ENCODE peak calls at places on chromosomes 5 and 9, in ten cellular contexts. E is sigmoid colon; L is PC-3; I is psoas muscle; G is left ventricle myocardium inferior; S is RWPE1; N is MM.1S; Z is neural progenitor cell; W is IMR-90; O is CD8-positive, alpha-beta T cell. U is an unnamed sample.

GRCh38 chr9:6575324-6575758 is 70.2 kb downstream of the GLDC start:
- DNase-seq in E (no peak), L (no peak), I (no peak), G (no peak), S (no peak), N (peak; percentile 87), Z (no peak), W (no peak), O (no peak), U (no peak)

GRCh38 chr5:172696171-172696849 is 55.2 kb downstream of the NEURL1B start:
- DNase-seq in E (no peak), L (no peak), I (peak; percentile 74), G (peak; percentile 77), S (no peak), N (no peak), Z (no peak), W (no peak), O (no peak), U (no peak)

GRCh38 chr9:128153117-128153946 is 4.1 kb downstream of the LCN2 start:
- DNase-seq in E (no peak), L (no peak), I (peak; percentile 50), G (no peak), S (no peak), N (no peak), Z (no peak), W (no peak), O (no peak), U (no peak)

GRCh38 chr9:37449877-37450632 is 15.2 kb downstream of the ZBTB5 start:
- DNase-seq in E (no peak), L (no peak), I (no peak), G (no peak), S (no peak), N (no peak), Z (peak; percentile 93), W (no peak), O (no peak), U (peak; percentile 51)

GRCh38 chr5:150122158-150122510 is 33.5 kb downstream of the PDGFRB start:
- DNase-seq in E (no peak), L (peak; percentile 31), I (no peak), G (no peak), S (peak; percentile 59), N (peak; percentile 48), Z (peak; percentile 61), W (no peak), O (no peak), U (no peak)

GRCh38 chr9:77756449-77756848 is 108.3 kb upstream of the GNA14 start:
- DNase-seq in E (no peak), L (peak; percentile 37), I (no peak), G (no peak), S (no peak), N (no peak), Z (no peak), W (peak; percentile 17), O (no peak), U (no peak)

GRCh38 chr9:137465000-137465769 is 6.1 kb upstream of the NSMF start:
- DNase-seq in E (no peak), L (no peak), I (peak; percentile 42), G (no peak), S (no peak), N (no peak), Z (no peak), W (no peak), O (no peak), U (no peak)

GRCh38 chr5:154696891-154697290 is 58.3 kb upstream of the LARP1 start:
- DNase-seq in E (no peak), L (no peak), I (no peak), G (no peak), S (no peak), N (no peak), Z (no peak), W (no peak), O (no peak), U (no peak)

GRCh38 chr9:104961238-104961637 is 33.3 kb upstream of the ABCA1 start:
- DNase-seq in E (no peak), L (peak; percentile 57), I (no peak), G (no peak), S (peak; percentile 97), N (peak; percentile 86), Z (no peak), W (peak; percentile 83), O (no peak), U (no peak)

GRCh38 chr9:132160802-132161742 is 786 bp upstream of the NTNG2 start:
- DNase-seq in E (no peak), L (peak; percentile 48), I (peak; percentile 52), G (no peak), S (peak; percentile 40), N (peak; percentile 47), Z (peak; percentile 76), W (peak; percentile 76), O (peak; percentile 47), U (no peak)

GRCh38 chr5:99285606-99286005 is 356.8 kb upstream of the CHD1 start:
- DNase-seq in E (no peak), L (no peak), I (no peak), G (no peak), S (no peak), N (no peak), Z (no peak), W (no peak), O (no peak), U (no peak)

GRCh38 chr9:98484218-98484617 is 224.5 kb downstream of the GABBR2 start:
- DNase-seq in E (no peak), L (no peak), I (no peak), G (no peak), S (no peak), N (no peak), Z (peak; percentile 22), W (peak; percentile 54), O (no peak), U (no peak)

GRCh38 chr5:116303340-116303739 is 218.5 kb downstream of the COMMD10 start:
- DNase-seq in E (no peak), L (no peak), I (no peak), G (no peak), S (no peak), N (no peak), Z (no peak), W (no peak), O (no peak), U (no peak)

GRCh38 chr5:74378464-74378863 is 262.1 kb downstream of the ENC1 start:
- DNase-seq in E (no peak), L (no peak), I (no peak), G (no peak), S (peak; percentile 72), N (no peak), Z (no peak), W (peak; percentile 60), O (no peak), U (no peak)

DNA sequence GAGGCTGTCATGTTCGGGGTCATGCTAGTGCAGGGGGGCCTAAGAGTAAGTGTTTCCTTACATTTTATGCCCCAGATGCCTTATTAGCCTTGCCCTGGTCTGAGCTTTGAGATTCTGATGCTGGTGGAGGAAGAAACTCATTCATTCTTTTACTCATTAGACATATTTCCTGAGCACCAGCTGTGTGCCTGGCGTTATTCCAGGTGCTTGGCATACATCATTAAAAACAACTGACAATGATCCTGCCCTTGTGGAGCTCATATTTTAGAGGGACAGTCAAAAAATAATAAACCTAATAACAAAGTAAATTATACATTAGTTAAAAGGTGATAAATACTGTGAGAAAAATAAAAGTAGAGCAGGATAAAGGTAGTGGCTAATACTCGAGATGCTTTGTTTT is 138.9 kb upstream of the SGCD start:
- DNase-seq in E (no peak), L (no peak), I (no peak), G (no peak), S (no peak), N (no peak), Z (no peak), W (peak; percentile 10), O (no peak), U (no peak)
- H3K27ac ChIP-seq in E (no peak overlapping the region), L (no peak overlapping the region), I (no peak overlapping the region), G (no peak overlapping the region), S (no peak overlapping the region), N (no peak overlapping the region), Z (no peak overlapping the region), W (no peak overlapping the region), O (no peak overlapping the region), U (no peak overlapping the region)

GRCh38 chr5:142958933-142959682 is 188.9 kb downstream of the ARHGAP26 start:
- DNase-seq in E (no peak), L (no peak), I (no peak), G (no peak), S (no peak), N (no peak), Z (no peak), W (no peak), O (no peak), U (no peak)
- H3K27ac ChIP-seq in E (no peak overlapping the region), L (peak overlapping the region; percentile 66), I (no peak overlapping the region), G (peak overlapping the region; percentile 73), S (no peak overlapping the region), N (no peak overlapping the region), Z (no peak overlapping the region), W (no peak overlapping the region), O (no peak overlapping the region), U (no peak overlapping the region)

GRCh38 chr5:57335092-57335491 is 147.5 kb downstream of the ACTBL2 start:
- DNase-seq in E (no peak), L (peak; percentile 78), I (no peak), G (no peak), S (peak; percentile 76), N (no peak), Z (no peak), W (peak; percentile 90), O (no peak), U (no peak)

GRCh38 chr5:57338068-57338848 is 144.4 kb downstream of the ACTBL2 start:
- DNase-seq in E (no peak), L (peak; percentile 62), I (no peak), G (no peak), S (no peak), N (peak; percentile 55), Z (peak; percentile 67), W (no peak), O (no peak), U (no peak)

GRCh38 chr5:57338849-57339340 is 143.7 kb downstream of the ACTBL2 start:
- DNase-seq in E (no peak), L (no peak), I (no peak), G (no peak), S (no peak), N (no peak), Z (no peak), W (no peak), O (no peak), U (no peak)

GRCh38 chr5:57341380-57341979 is 141.1 kb downstream of the ACTBL2 start:
- DNase-seq in E (no peak), L (no peak), I (no peak), G (no peak), S (no peak), N (no peak), Z (no peak), W (no peak), O (no peak), U (no peak)

GRCh38 chr5:57340681-57341080 is 141.9 kb downstream of the ACTBL2 start:
- DNase-seq in E (no peak), L (no peak), I (no peak), G (no peak), S (no peak), N (no peak), Z (no peak), W (no peak), O (no peak), U (no peak)
- H3K27ac ChIP-seq in E (no peak overlapping the region), L (no peak overlapping the region), I (no peak overlapping the region), G (no peak overlapping the region), S (no peak overlapping the region), N (no peak overlapping the region), Z (no peak overlapping the region), W (no peak overlapping the region), O (no peak overlapping the region), U (no peak overlapping the region)

DNA sequence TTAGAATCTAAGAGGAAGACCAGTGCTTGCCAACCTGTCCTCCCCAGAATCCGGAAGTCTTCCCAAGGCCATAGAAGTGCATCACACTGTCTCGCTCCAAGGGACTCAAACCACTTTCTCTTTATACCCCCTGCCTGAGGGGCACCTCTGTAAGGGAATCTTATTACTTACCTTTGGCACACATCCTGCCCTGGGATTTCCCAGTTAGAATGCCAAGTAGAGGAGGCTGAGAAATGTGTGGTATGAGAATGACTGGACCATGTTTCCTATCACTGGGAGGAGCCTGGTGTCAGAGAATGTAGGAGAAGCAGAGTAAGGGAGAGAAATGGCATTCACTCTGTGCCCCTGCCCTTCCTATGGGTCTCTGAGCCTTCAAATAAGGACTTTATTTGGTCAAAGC is 85.8 kb downstream of the AOPEP start:
- DNase-seq in E (no peak), L (peak; percentile 71), I (no peak), G (no peak), S (peak; percentile 53), N (no peak), Z (no peak), W (peak; percentile 77), O (no peak), U (no peak)
- H3K27ac ChIP-seq in E (peak overlapping the region; percentile 2), L (peak overlapping the region; percentile 49), I (no peak overlapping the region), G (no peak overlapping the region), S (no peak overlapping the region), N (no peak overlapping the region), Z (no peak overlapping the region), W (no peak overlapping the region), O (no peak overlapping the region), U (no peak overlapping the region)